ENCODE peak calls at places on chromosomes 16 and 17, in four cellular contexts. K is B cell; J is AG09319; B is activated T-helper 1 cell treated with anti-CD3 and anti-CD28 coated beads, Interleukin-12 subunit alpha, Interleukin-12 subunit beta, Interleukin-2, Interleukin-4 antibody, amounts not matched to agents 30 ng/mL and 10 ng/mL and 1 ng/mL, durations not matched to agents 14 hours and 24 hours and 36 hours. T is an unnamed sample.

GRCh38 chr16:69127966-69128510 is 4.3 kb downstream of the CHTF8 start:
- DNase-seq in J (no peak), K (no peak), B (no peak), T (no peak)

GRCh38 chr16:57482845-57483545 is 3.3 kb downstream of the DOK4 start:
- DNase-seq in K (no peak), J (no peak), B (no peak), T (no peak)

GRCh38 chr16:11233727-11234376 is 22.2 kb downstream of the SOCS1 start:
- DNase-seq in B (peak), K (no peak), J (no peak), T (no peak)

GRCh38 chr16:84045818-84046470 is 3.3 kb upstream of the SLC38A8 start:
- DNase-seq in J (no peak), B (no peak), K (no peak), T (no peak)

GRCh38 chr17:44376124-44376523 is 12.5 kb upstream of the FAM171A2 start:
- DNase-seq in J (no peak), K (peak), B (no peak), T (no peak)

GRCh38 chr17:39212200-39212810 is 12.2 kb downstream of the RPL19 start:
- DNase-seq in K (no peak), B (no peak), J (no peak), T (no peak)

GRCh38 chr16:24900230-24900629 is 54.5 kb downstream of the SLC5A11 start:
- DNase-seq in K (no peak), B (no peak), J (no peak), T (no peak)

GRCh38 chr17:67246648-67247415 is 1.8 kb upstream of the HELZ start:
- DNase-seq in J (no peak), K (no peak), B (no peak), T (no peak)

GRCh38 chr17:28745052-28745776 is 1.4 kb downstream of the TRAF4 start:
- DNase-seq in J (no peak), K (no peak), B (peak), T (peak)

GRCh38 chr17:7326186-7326585 is 2.9 kb downstream of the NEURL4 start:
- DNase-seq in K (peak), B (no peak), J (no peak), T (no peak)

GRCh38 chr16:79801550-79802090 is 201.1 kb upstream of the MAF start:
- DNase-seq in J (no peak), B (no peak), K (no peak), T (no peak)

GRCh38 chr17:67829331-67829730 is 4.0 kb downstream of the BPTF start:
- DNase-seq in J (no peak), B (peak), K (peak), T (no peak)

GRCh38 chr17:35297666-35298065 is 54.8 kb downstream of the SLFN5 start:
- DNase-seq in J (no peak), K (no peak), B (no peak), T (no peak)

GRCh38 chr16:81371106-81371505 is 56.3 kb downstream of the GAN start:
- DNase-seq in K (no peak), B (no peak), J (no peak), T (no peak)

GRCh38 chr16:24046442-24046841 is 209.7 kb upstream of the CACNG3 start:
- DNase-seq in K (no peak), B (no peak), J (no peak), T (no peak)

GRCh38 chr16:3363793-3364192 is 8.1 kb downstream of the OR2C1 start:
- DNase-seq in K (no peak), B (no peak), J (no peak), T (no peak)

GRCh38 chr17:17896746-17897145 is 60.0 kb upstream of the SREBF1 start:
- DNase-seq in J (no peak), K (no peak), B (no peak), T (no peak)

GRCh38 chr17:28948873-28949184 is 2.5 kb downstream of the PHF12 start:
- DNase-seq in K (no peak), J (no peak), B (no peak), T (no peak)

GRCh38 chr16:85675528-85675927 is 13.2 kb downstream of the GINS2 start:
- DNase-seq in K (no peak), B (no peak), J (no peak), T (no peak)

GRCh38 chr17:60554377-60554788 is 28.3 kb upstream of the APPBP2 start:
- DNase-seq in K (no peak), B (no peak), J (peak), T (no peak)

GRCh38 chr17:76659928-76660614 is 16.5 kb upstream of the ST6GALNAC1 start:
- DNase-seq in J (no peak), B (no peak), K (no peak), T (no peak)

GRCh38 chr17:21679256-21680146 is 12.8 kb upstream of the KCNJ18 start:
- DNase-seq in K (no peak), B (no peak), J (no peak), T (no peak)

GRCh38 chr17:77843878-77844260 is 114.6 kb upstream of the TNRC6C start:
- DNase-seq in J (no peak), K (no peak), B (no peak), T (no peak)

GRCh38 chr16:7366041-7366440 is 33.4 kb downstream of the RBFOX1 start:
- DNase-seq in B (no peak), K (no peak), J (no peak), T (no peak)

GRCh38 chr17:44501866-44502265 is 1.3 kb downstream of the GPATCH8 start:
- DNase-seq in B (no peak), K (no peak), J (no peak), T (no peak)

GRCh38 chr16:29649560-29650494 is 13.2 kb upstream of the SPN start:
- DNase-seq in K (no peak), J (no peak), B (no peak), T (no peak)

GRCh38 chr16:68901910-68902309 is 58.6 kb downstream of the TANGO6 start:
- DNase-seq in B (no peak), K (no peak), J (peak), T (no peak)

T was measured in mesothelial cell of epicardium.